ENCODE peak calls at places on chromosomes 3 and 15, in six cellular contexts. E, R, X, V, Z and T are unnamed samples.

GRCh38 chr15:77035999-77036471 is 34.9 kb downstream of the TSPAN3 start:
- DNase-seq in V (no peak), Z (no peak), X (no peak), R (peak), E (no peak), T (no peak)

GRCh38 chr3:107209302-107210060 is 167.8 kb upstream of the CCDC54 start:
- DNase-seq in V (no peak), E (peak), X (no peak), Z (peak), R (no peak), T (no peak)

GRCh38 chr3:98733778-98734281 is 29.3 kb upstream of the ST3GAL6 start:
- DNase-seq in Z (peak), E (no peak), R (no peak), X (peak), V (no peak), T (no peak)

GRCh38 chr15:40493089-40493840 is 22.5 kb downstream of the CHST14 start:
- DNase-seq in V (no peak), Z (no peak), R (no peak), E (no peak), X (no peak), T (no peak)

GRCh38 chr3:10875914-10876313 is 59.9 kb downstream of the SLC6A11 start:
- DNase-seq in R (no peak), V (no peak), E (no peak), X (no peak), Z (no peak), T (no peak)

GRCh38 chr15:58523634-58524033 is 91.8 kb downstream of the LIPC start:
- DNase-seq in X (no peak), R (no peak), Z (no peak), V (no peak), E (no peak), T (no peak)

GRCh38 chr15:38516636-38517035 is 48.0 kb downstream of the RASGRP1 start:
- DNase-seq in X (no peak), Z (no peak), E (no peak), V (no peak), R (no peak), T (no peak)

GRCh38 chr15:62334581-62334980 is 169.5 kb upstream of the C2CD4B start:
- DNase-seq in Z (no peak), R (no peak), V (no peak), E (no peak), X (no peak), T (no peak)

GRCh38 chr15:101201411-101202174 is 50.3 kb downstream of the CHSY1 start:
- DNase-seq in E (peak), Z (peak), R (peak), V (peak), X (peak), T (no peak)

GRCh38 chr3:174170248-174170647 is 688.9 kb upstream of the NAALADL2 start:
- DNase-seq in R (no peak), V (no peak), X (no peak), E (no peak), Z (no peak), T (no peak)

GRCh38 chr3:152236741-152237140 is 32.0 kb upstream of the MBNL1 start:
- DNase-seq in V (no peak), Z (no peak), R (no peak), X (no peak), E (peak), T (no peak)

GRCh38 chr15:40108061-40108854 is 421 bp downstream of the BMF start:
- DNase-seq in R (no peak), E (peak), X (peak), V (peak), Z (peak), T (no peak)

GRCh38 chr3:14124223-14124614 is 451 bp downstream of the CHCHD4 start:
- DNase-seq in E (peak), R (peak), Z (peak), X (peak), V (peak), T (no peak)

GRCh38 chr3:162142511-162142910 is 645.9 kb downstream of the OTOL1 start:
- DNase-seq in E (peak), V (no peak), X (no peak), R (no peak), Z (peak), T (no peak)

GRCh38 chr3:76212679-76213078 is 427.3 kb upstream of the ZNF717 start:
- DNase-seq in E (no peak), R (no peak), Z (no peak), X (no peak), V (no peak), T (no peak)

GRCh38 chr3:50264389-50264963 is 4.5 kb upstream of the SEMA3B start:
- DNase-seq in X (peak), V (peak), E (peak), Z (peak), R (peak), T (no peak)

GRCh38 chr15:38010390-38010789 is 76.0 kb downstream of the TMCO5A start:
- DNase-seq in V (no peak), Z (no peak), E (no peak), R (peak), X (no peak), T (no peak)

GRCh38 chr3:14147617-14148016 is 22.8 kb downstream of the TMEM43 start:
- DNase-seq in X (no peak), V (no peak), Z (no peak), R (peak), E (no peak), T (no peak)

GRCh38 chr3:101195951-101196713 is 124.2 kb downstream of the IMPG2 start:
- DNase-seq in X (no peak), E (peak), R (no peak), Z (peak), V (peak), T (peak)

GRCh38 chr15:42785569-42785968 is 48.6 kb upstream of the CDAN1 start:
- DNase-seq in V (no peak), R (no peak), X (no peak), E (no peak), Z (no peak), T (no peak)

GRCh38 chr3:177463863-177464262 is 266.6 kb upstream of the TBL1XR1 start:
- DNase-seq in V (no peak), Z (peak), X (no peak), E (peak), R (no peak), T (no peak)

GRCh38 chr3:151901946-151902285 is 28.5 kb downstream of the SUCNR1 start:
- DNase-seq in R (no peak), X (no peak), V (no peak), E (peak), Z (peak), T (no peak)